ENCODE peak calls at places on chromosomes 7 and 10, in nine cellular contexts. One of them, this sample, is unnamed.
A peak's percentile ranks its signal among the peaks of the same experiment; 100 is the strongest.

GRCh38 chr10:74179124-74179710 is 28.2 kb downstream of the ADK start:
- DNase-seq in A549: no peak
- DNase-seq in IMR-90: peak; percentile 35
- DNase-seq in heart right ventricle: no peak
- DNase-seq in stomach: no peak
- DNase-seq in heart left ventricle: no peak
- DNase-seq in neural progenitor cell: no peak
- DNase-seq in colonic mucosa: no peak
- DNase-seq in ovary: no peak
- DNase-seq in this sample: no peak

GRCh38 chr7:138945806-138946205 is 35.4 kb downstream of the KIAA1549 start:
- DNase-seq in A549: no peak
- DNase-seq in IMR-90: no peak
- DNase-seq in heart right ventricle: no peak
- DNase-seq in stomach: no peak
- DNase-seq in heart left ventricle: no peak
- DNase-seq in neural progenitor cell: no peak
- DNase-seq in colonic mucosa: no peak
- DNase-seq in ovary: no peak
- DNase-seq in this sample: no peak

GRCh38 chr10:68586622-68587325 is 26.6 kb downstream of the TET1 start:
- DNase-seq in A549: no peak
- DNase-seq in IMR-90: peak; percentile 37
- DNase-seq in heart right ventricle: no peak
- DNase-seq in stomach: no peak
- DNase-seq in heart left ventricle: no peak
- DNase-seq in neural progenitor cell: no peak
- DNase-seq in colonic mucosa: no peak
- DNase-seq in ovary: no peak
- DNase-seq in this sample: no peak

GRCh38 chr10:77463967-77464745 is 173.5 kb downstream of the KCNMA1 start:
- DNase-seq in A549: no peak
- DNase-seq in IMR-90: peak; percentile 70
- DNase-seq in heart right ventricle: no peak
- DNase-seq in stomach: no peak
- DNase-seq in heart left ventricle: no peak
- DNase-seq in neural progenitor cell: no peak
- DNase-seq in colonic mucosa: no peak
- DNase-seq in ovary: no peak
- DNase-seq in this sample: no peak

GRCh38 chr7:18570890-18571478 is 75.4 kb downstream of the HDAC9 start:
- DNase-seq in A549: peak; percentile 3
- DNase-seq in IMR-90: peak; percentile 42
- DNase-seq in heart right ventricle: no peak
- DNase-seq in stomach: no peak
- DNase-seq in heart left ventricle: no peak
- DNase-seq in neural progenitor cell: peak; percentile 21
- DNase-seq in colonic mucosa: no peak
- DNase-seq in ovary: no peak
- DNase-seq in this sample: no peak

GRCh38 chr7:93750986-93751385 is 139.6 kb downstream of the TFPI2 start:
- DNase-seq in A549: no peak
- DNase-seq in IMR-90: no peak
- DNase-seq in heart right ventricle: no peak
- DNase-seq in stomach: no peak
- DNase-seq in heart left ventricle: no peak
- DNase-seq in neural progenitor cell: no peak
- DNase-seq in colonic mucosa: no peak
- DNase-seq in ovary: no peak
- DNase-seq in this sample: no peak

GRCh38 chr7:945556-946255 is 8.8 kb downstream of the ADAP1 start:
- DNase-seq in A549: no peak
- DNase-seq in IMR-90: no peak
- DNase-seq in heart right ventricle: no peak
- DNase-seq in stomach: peak; percentile 94
- DNase-seq in heart left ventricle: no peak
- DNase-seq in neural progenitor cell: no peak
- DNase-seq in colonic mucosa: peak; percentile 97
- DNase-seq in ovary: no peak
- DNase-seq in this sample: peak; percentile 61

GRCh38 chr7:98719396-98719795 is 102.3 kb downstream of the NPTX2 start:
- DNase-seq in A549: no peak
- DNase-seq in IMR-90: no peak
- DNase-seq in heart right ventricle: no peak
- DNase-seq in stomach: no peak
- DNase-seq in heart left ventricle: no peak
- DNase-seq in neural progenitor cell: no peak
- DNase-seq in colonic mucosa: no peak
- DNase-seq in ovary: no peak
- DNase-seq in this sample: no peak

GRCh38 chr10:35208536-35208935 is 81.9 kb downstream of the CREM start:
- DNase-seq in A549: no peak
- DNase-seq in IMR-90: no peak
- DNase-seq in heart right ventricle: no peak
- DNase-seq in stomach: no peak
- DNase-seq in heart left ventricle: no peak
- DNase-seq in neural progenitor cell: no peak
- DNase-seq in colonic mucosa: no peak
- DNase-seq in ovary: no peak
- DNase-seq in this sample: peak; percentile 66

GRCh38 chr10:71789871-71790270 is 16.6 kb upstream of the VSIR start:
- DNase-seq in A549: no peak
- DNase-seq in IMR-90: no peak
- DNase-seq in heart right ventricle: no peak
- DNase-seq in stomach: no peak
- DNase-seq in heart left ventricle: no peak
- DNase-seq in neural progenitor cell: no peak
- DNase-seq in colonic mucosa: no peak
- DNase-seq in ovary: no peak
- DNase-seq in this sample: no peak
- H3K27ac ChIP-seq in A549: no peak overlapping the region
- H3K27ac ChIP-seq in IMR-90: no peak overlapping the region
- H3K27ac ChIP-seq in heart right ventricle: no peak overlapping the region
- H3K27ac ChIP-seq in stomach: no peak overlapping the region
- H3K27ac ChIP-seq in heart left ventricle: no peak overlapping the region
- H3K27ac ChIP-seq in neural progenitor cell: no peak overlapping the region
- H3K27ac ChIP-seq in colonic mucosa: no peak overlapping the region
- H3K27ac ChIP-seq in ovary: no peak overlapping the region
- H3K27ac ChIP-seq in this sample: no peak overlapping the region

GRCh38 chr7:6482307-6482706 is 34.6 kb upstream of the DAGLB start:
- DNase-seq in A549: no peak
- DNase-seq in IMR-90: no peak
- DNase-seq in heart right ventricle: no peak
- DNase-seq in stomach: no peak
- DNase-seq in heart left ventricle: no peak
- DNase-seq in neural progenitor cell: no peak
- DNase-seq in colonic mucosa: peak; percentile 59
- DNase-seq in ovary: no peak
- DNase-seq in this sample: no peak

GRCh38 chr7:6480323-6480660 is 32.5 kb upstream of the DAGLB start:
- DNase-seq in A549: no peak
- DNase-seq in IMR-90: no peak
- DNase-seq in heart right ventricle: no peak
- DNase-seq in stomach: no peak
- DNase-seq in heart left ventricle: no peak
- DNase-seq in neural progenitor cell: no peak
- DNase-seq in colonic mucosa: no peak
- DNase-seq in ovary: no peak
- DNase-seq in this sample: no peak

GRCh38 chr7:6482743-6483119 is 35.0 kb upstream of the DAGLB start:
- DNase-seq in A549: no peak
- DNase-seq in IMR-90: no peak
- DNase-seq in heart right ventricle: no peak
- DNase-seq in stomach: no peak
- DNase-seq in heart left ventricle: no peak
- DNase-seq in neural progenitor cell: no peak
- DNase-seq in colonic mucosa: no peak
- DNase-seq in ovary: no peak
- DNase-seq in this sample: no peak

GRCh38 chr7:6479067-6479466 is 31.3 kb upstream of the DAGLB start:
- DNase-seq in A549: no peak
- DNase-seq in IMR-90: no peak
- DNase-seq in heart right ventricle: no peak
- DNase-seq in stomach: no peak
- DNase-seq in heart left ventricle: no peak
- DNase-seq in neural progenitor cell: no peak
- DNase-seq in colonic mucosa: no peak
- DNase-seq in ovary: no peak
- DNase-seq in this sample: no peak

GRCh38 chr7:6481445-6481844 is 33.7 kb upstream of the DAGLB start:
- DNase-seq in A549: no peak
- DNase-seq in IMR-90: no peak
- DNase-seq in heart right ventricle: no peak
- DNase-seq in stomach: no peak
- DNase-seq in heart left ventricle: no peak
- DNase-seq in neural progenitor cell: no peak
- DNase-seq in colonic mucosa: no peak
- DNase-seq in ovary: no peak
- DNase-seq in this sample: no peak
- H3K4me1 ChIP-seq in A549: peaks cover 24% of the 10 kb centered on the region
- H3K4me1 ChIP-seq in IMR-90: peaks cover 17% of the 10 kb centered on the region
- H3K4me1 ChIP-seq in heart right ventricle: peaks cover 65% of the 10 kb centered on the region
- H3K4me1 ChIP-seq in stomach: peaks cover 77% of the 10 kb centered on the region
- H3K4me1 ChIP-seq in heart left ventricle: peaks cover 31% of the 10 kb centered on the region
- H3K4me1 ChIP-seq in neural progenitor cell: no peaks in the 10 kb centered on the region
- H3K4me1 ChIP-seq in colonic mucosa: peaks cover 21% of the 10 kb centered on the region
- H3K4me1 ChIP-seq in ovary: peaks cover 15% of the 10 kb centered on the region
- H3K4me1 ChIP-seq in this sample: peaks cover 57% of the 10 kb centered on the region

DNA sequence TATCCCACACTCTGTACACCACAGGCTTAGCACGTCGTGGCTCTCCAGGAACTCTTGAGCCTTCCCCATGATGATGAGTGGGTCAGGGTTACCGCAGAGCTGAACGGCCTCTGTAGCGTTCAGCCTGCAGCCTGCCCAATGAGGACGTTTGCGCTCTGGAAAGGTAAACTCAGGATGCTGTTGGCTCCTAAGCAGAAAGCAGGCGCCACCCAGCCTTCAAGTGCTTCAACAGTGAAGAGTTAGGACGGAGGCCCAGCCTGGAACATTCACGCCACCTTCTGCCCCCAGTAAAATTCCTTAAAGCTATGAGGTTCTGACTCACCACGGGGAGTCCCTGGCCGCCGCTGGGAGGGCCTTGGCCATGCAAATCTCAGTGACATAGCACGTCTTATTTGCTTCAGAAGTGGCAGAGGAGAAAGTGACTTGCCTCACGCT is 161.5 kb upstream of the SH2B2 start:
- DNase-seq in A549: peak; percentile 83
- DNase-seq in IMR-90: peak; percentile 93
- DNase-seq in heart right ventricle: peak; percentile 51
- DNase-seq in stomach: no peak
- DNase-seq in heart left ventricle: peak; percentile 42
- DNase-seq in neural progenitor cell: peak; percentile 49
- DNase-seq in colonic mucosa: no peak
- DNase-seq in ovary: peak; percentile 63
- DNase-seq in this sample: no peak
- TF ChIP-seq CTCF in A549: peak; percentile 54
- TF ChIP-seq CTCF in IMR-90: peak; percentile 49
- TF ChIP-seq CTCF in heart right ventricle: peak; percentile 45
- TF ChIP-seq CTCF in stomach: no peak
- TF ChIP-seq CTCF in heart left ventricle: peak; percentile 43
- TF ChIP-seq CTCF in neural progenitor cell: no peak
- TF ChIP-seq CTCF in colonic mucosa: no peak
- TF ChIP-seq CTCF in ovary: no peak
- TF ChIP-seq CTCF in this sample: no peak

DNA sequence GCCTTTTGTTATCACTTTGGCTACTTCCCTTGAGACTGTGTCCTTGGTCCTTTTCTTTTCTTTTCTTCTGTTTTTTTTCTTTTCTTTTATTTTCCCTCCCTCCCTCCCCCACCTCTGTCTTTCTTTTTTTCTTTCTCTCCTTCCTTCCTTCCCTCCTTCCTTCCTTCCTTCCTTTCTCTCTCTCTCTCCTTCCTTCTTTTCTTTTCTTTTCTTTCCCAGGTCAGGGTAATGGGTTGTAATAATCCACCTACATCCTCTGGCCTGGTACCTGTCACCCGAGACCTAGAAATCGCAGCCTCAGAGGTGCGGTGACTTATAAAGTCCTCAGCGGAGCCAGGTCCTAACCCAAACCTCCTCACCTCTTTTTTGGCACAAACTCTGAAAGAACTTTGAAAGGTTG is 140.9 kb upstream of the AGK start:
- DNase-seq in A549: no peak
- DNase-seq in IMR-90: no peak
- DNase-seq in heart right ventricle: no peak
- DNase-seq in stomach: no peak
- DNase-seq in heart left ventricle: no peak
- DNase-seq in neural progenitor cell: no peak
- DNase-seq in colonic mucosa: no peak
- DNase-seq in ovary: no peak
- DNase-seq in this sample: no peak
- H3K27ac ChIP-seq in A549: no peak overlapping the region
- H3K27ac ChIP-seq in IMR-90: no peak overlapping the region
- H3K27ac ChIP-seq in heart right ventricle: no peak overlapping the region
- H3K27ac ChIP-seq in stomach: no peak overlapping the region
- H3K27ac ChIP-seq in heart left ventricle: no peak overlapping the region
- H3K27ac ChIP-seq in neural progenitor cell: peak overlapping the region; percentile 67
- H3K27ac ChIP-seq in colonic mucosa: no peak overlapping the region
- H3K27ac ChIP-seq in ovary: no peak overlapping the region
- H3K27ac ChIP-seq in this sample: no peak overlapping the region

GRCh38 chr7:149289856-149290255 is 27.9 kb downstream of the ZNF783 start:
- DNase-seq in A549: no peak
- DNase-seq in IMR-90: no peak
- DNase-seq in heart right ventricle: no peak
- DNase-seq in stomach: no peak
- DNase-seq in heart left ventricle: no peak
- DNase-seq in neural progenitor cell: no peak
- DNase-seq in colonic mucosa: no peak
- DNase-seq in ovary: no peak
- DNase-seq in this sample: no peak
- H3K4me1 ChIP-seq in A549: no peaks in the 10 kb centered on the region
- H3K4me1 ChIP-seq in IMR-90: peaks cover under 1% of the 10 kb centered on the region
- H3K4me1 ChIP-seq in heart right ventricle: peaks cover 12% of the 10 kb centered on the region
- H3K4me1 ChIP-seq in stomach: peaks cover 14% of the 10 kb centered on the region
- H3K4me1 ChIP-seq in heart left ventricle: peaks cover 4% of the 10 kb centered on the region
- H3K4me1 ChIP-seq in neural progenitor cell: no peaks in the 10 kb centered on the region
- H3K4me1 ChIP-seq in colonic mucosa: no peaks in the 10 kb centered on the region
- H3K4me1 ChIP-seq in ovary: peaks cover 12% of the 10 kb centered on the region
- H3K4me1 ChIP-seq in this sample: peaks cover 18% of the 10 kb centered on the region

DNA sequence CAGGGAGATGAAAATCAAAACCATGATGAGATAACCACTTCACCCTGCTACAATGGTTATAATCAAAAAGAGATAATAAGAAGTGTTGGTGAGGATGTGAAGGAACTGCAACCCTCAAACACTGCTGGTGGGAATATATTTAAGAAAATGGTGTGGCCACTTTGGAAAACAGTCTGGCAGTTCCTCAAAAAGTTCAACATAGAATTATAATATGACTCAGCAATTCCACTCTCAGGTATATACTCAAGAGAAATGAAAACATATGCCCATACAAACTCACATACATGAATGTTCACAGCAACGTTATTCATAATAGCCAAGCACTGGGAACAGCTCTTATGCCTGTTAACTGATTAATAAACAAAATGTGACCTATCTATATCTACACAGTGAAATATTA is 104.8 kb downstream of the SLC25A13 start:
- DNase-seq in A549: no peak
- DNase-seq in IMR-90: no peak
- DNase-seq in heart right ventricle: no peak
- DNase-seq in stomach: no peak
- DNase-seq in heart left ventricle: no peak
- DNase-seq in neural progenitor cell: no peak
- DNase-seq in colonic mucosa: no peak
- DNase-seq in ovary: no peak
- DNase-seq in this sample: no peak
- TF ChIP-seq CTCF in A549: no peak
- TF ChIP-seq CTCF in IMR-90: no peak
- TF ChIP-seq CTCF in heart right ventricle: no peak
- TF ChIP-seq CTCF in stomach: no peak
- TF ChIP-seq CTCF in heart left ventricle: no peak
- TF ChIP-seq CTCF in neural progenitor cell: no peak
- TF ChIP-seq CTCF in colonic mucosa: no peak
- TF ChIP-seq CTCF in ovary: no peak
- TF ChIP-seq CTCF in this sample: no peak

This sample was measured in right lobe of liver.